ENCODE peak calls at places on chromosomes 1 and 21, in five cellular contexts. R is hepatic stellate cell; O is stimulated activated CD8-positive, alpha-beta memory T cell treated with anti-CD3 and anti-CD28 coated beads, Interleukin-2, amount 100 ng/mL, for 1 hour; J is GM12865; U is mesendoderm. T is an unnamed sample.

GRCh38 chr1:220323717-220324116 is 51.5 kb upstream of the RAB3GAP2 start:
- DNase-seq in R (no peak), O (no peak), U (no peak), J (no peak), T (no peak)

GRCh38 chr1:50774759-50775351 is 185.2 kb downstream of the FAF1 start:
- DNase-seq in O (no peak), J (peak; percentile 63), R (peak; percentile 17), U (peak; percentile 64), T (no peak)

GRCh38 chr1:7675431-7676273 is 95.4 kb upstream of the VAMP3 start:
- DNase-seq in U (no peak), J (no peak), R (no peak), O (no peak), T (no peak)

GRCh38 chr1:156676820-156677615 is at the start of gene NES:
- DNase-seq in U (peak; percentile 98), J (no peak), O (no peak), R (peak; percentile 82), T (no peak)

GRCh38 chr1:5832916-5833895 is 159.0 kb downstream of the NPHP4 start:
- DNase-seq in R (no peak), O (no peak), J (no peak), U (no peak), T (no peak)

GRCh38 chr1:46690931-46691411 is 19.3 kb downstream of the TEX38 start:
- DNase-seq in O (no peak), J (no peak), U (peak; percentile 77), R (no peak), T (no peak)

GRCh38 chr1:30657131-30658013 is 66.0 kb downstream of the MATN1 start:
- DNase-seq in J (no peak), U (peak; percentile 27), O (no peak), R (no peak), T (no peak)

GRCh38 chr21:25639922-25640670 is 1.0 kb downstream of the JAM2 start:
- DNase-seq in R (no peak), O (no peak), J (peak; percentile 16), U (peak; percentile 41), T (no peak)

GRCh38 chr1:115877511-115877910 is 36.6 kb upstream of the NHLH2 start:
- DNase-seq in U (peak; percentile 78), R (no peak), J (peak; percentile 14), O (no peak), T (no peak)

GRCh38 chr1:21931171-21932093 is 5.7 kb downstream of the HSPG2 start:
- DNase-seq in U (peak; percentile 88), J (no peak), O (no peak), R (peak; percentile 91), T (no peak)

GRCh38 chr1:84632975-84633427 is 57.3 kb downstream of the SSX2IP start:
- DNase-seq in R (peak; percentile 41), J (no peak), U (peak; percentile 37), O (no peak), T (no peak)

GRCh38 chr1:97144527-97144926 is 422.9 kb downstream of the PTBP2 start:
- DNase-seq in R (no peak), J (no peak), U (no peak), O (no peak), T (no peak)

GRCh38 chr1:232218955-232219865 is 410.7 kb downstream of the SIPA1L2 start:
- DNase-seq in U (no peak), O (no peak), R (no peak), J (no peak), T (no peak)

GRCh38 chr1:175192111-175192629 is 406 bp downstream of the KIAA0040 start:
- DNase-seq in J (peak; percentile 43), O (no peak), U (peak; percentile 69), R (peak; percentile 33), T (no peak)

GRCh38 chr1:1335283-1335682 is 4.2 kb downstream of the TAS1R3 start:
- DNase-seq in U (no peak), R (no peak), J (no peak), O (no peak), T (no peak)

GRCh38 chr1:26959722-26960624 is at the start of gene KDF1:
- DNase-seq in R (no peak), U (peak; percentile 85), O (peak; percentile 8), J (no peak), T (peak; percentile 34)

GRCh38 chr1:30525980-30526651 is 197.3 kb downstream of the MATN1 start:
- DNase-seq in J (no peak), U (peak; percentile 37), O (no peak), R (no peak), T (no peak)

GRCh38 chr1:171173069-171173468 is 12.0 kb upstream of the FMO2 start:
- DNase-seq in J (no peak), U (no peak), O (no peak), R (no peak), T (no peak)

GRCh38 chr1:38088366-38088765 is 41.8 kb upstream of the POU3F1 start:
- DNase-seq in R (no peak), U (peak; percentile 43), J (no peak), O (no peak), T (no peak)

GRCh38 chr1:230728710-230729392 is 14.9 kb upstream of the AGT start:
- DNase-seq in J (no peak), O (no peak), U (no peak), R (no peak), T (no peak)

GRCh38 chr21:16115461-16115860 is 385.7 kb downstream of the USP25 start:
- DNase-seq in R (no peak), O (no peak), U (no peak), J (no peak), T (no peak)

GRCh38 chr1:24902471-24902891 is 27.6 kb downstream of the RUNX3 start:
- DNase-seq in O (no peak), R (no peak), J (peak; percentile 10), U (no peak), T (no peak)

GRCh38 chr1:67883069-67883468 is 49.8 kb upstream of the GNG12 start:
- DNase-seq in R (no peak), O (no peak), J (no peak), U (no peak), T (no peak)

GRCh38 chr1:184771190-184771691 is 16.6 kb upstream of the EDEM3 start:
- DNase-seq in U (peak; percentile 28), R (no peak), O (no peak), J (peak; percentile 40), T (no peak)

GRCh38 chr1:206951318-206952105 is 5.2 kb upstream of the PIGR start:
- DNase-seq in U (no peak), R (no peak), O (no peak), J (no peak), T (no peak)

GRCh38 chr1:16236091-16236494 is 890 bp downstream of the CPLANE2 start:
- DNase-seq in U (peak; percentile 45), R (peak; percentile 41), J (peak; percentile 69), O (peak; percentile 13), T (no peak)

GRCh38 chr1:202090994-202091393 is 31.7 kb upstream of the GPR37L1 start:
- DNase-seq in J (no peak), R (no peak), U (peak; percentile 67), O (no peak), T (no peak)

GRCh38 chr1:207335695-207336363 is 14.4 kb downstream of the CD55 start:
- DNase-seq in O (no peak), R (no peak), U (peak; percentile 42), J (peak; percentile 84), T (no peak)

GRCh38 chr1:55848906-55849305 is 633.7 kb upstream of the USP24 start:
- DNase-seq in J (no peak), U (peak; percentile 62), R (peak; percentile 38), O (no peak), T (no peak)

GRCh38 chr1:245173446-245174178 is 18.8 kb downstream of the KIF26B start:
- DNase-seq in U (no peak), J (no peak), O (no peak), R (no peak), T (no peak)

GRCh38 chr1:25567710-25568089 is 24.3 kb downstream of the LDLRAP1 start:
- DNase-seq in J (no peak), U (no peak), O (no peak), R (no peak), T (no peak)

T was measured in cortex of kidney.